ENCODE peak calls at places on chromosomes 7 and 10, in six cellular contexts. Y is HepG2, G is A549, D is GM12878, U is K562, S is upper lobe of left lung. I is an unnamed sample.

GRCh38 chr7:105261689-105262088 is 127.0 kb downstream of the SRPK2 start:
- ATAC-seq in Y (no peak), G (no peak), D (peak; percentile 17), U (peak; percentile 68), S (no peak), I (no peak)

GRCh38 chr10:35992107-35992506 is 350.0 kb upstream of the FZD8 start:
- ATAC-seq in Y (no peak), G (no peak), D (no peak), U (no peak), S (no peak), I (no peak)

GRCh38 chr10:26438534-26439269 is 561 bp downstream of the APBB1IP start:
- ATAC-seq in Y (no peak), G (peak; percentile 64), D (peak; percentile 83), U (no peak), S (peak; percentile 84), I (peak; percentile 49)

GRCh38 chr7:148697950-148698396 is 730 bp upstream of the CUL1 start:
- ATAC-seq in Y (no peak), G (no peak), D (peak; percentile 5), U (peak; percentile 0), S (no peak), I (no peak)

GRCh38 chr7:36153571-36154097 is 580 bp downstream of the EEPD1 start:
- ATAC-seq in Y (peak; percentile 5), G (peak; percentile 36), D (peak; percentile 12), U (no peak), S (no peak), I (no peak)

GRCh38 chr10:32317795-32318194 is 29.2 kb downstream of the EPC1 start:
- ATAC-seq in Y (no peak), G (no peak), D (peak; percentile 95), U (no peak), S (no peak), I (no peak)

GRCh38 chr10:109106604-109107003 is 816.7 kb downstream of the XPNPEP1 start:
- ATAC-seq in Y (no peak), G (no peak), D (no peak), U (no peak), S (no peak), I (no peak)

GRCh38 chr10:104351067-104351681 is 2.5 kb upstream of the CFAP58 start:
- ATAC-seq in Y (no peak), G (no peak), D (peak; percentile 47), U (no peak), S (no peak), I (no peak)

GRCh38 chr7:98565114-98565513 is 52.0 kb upstream of the NPTX2 start:
- ATAC-seq in Y (no peak), G (no peak), D (no peak), U (no peak), S (no peak), I (no peak)

GRCh38 chr7:111003883-111004282 is 87.0 kb upstream of the LRRN3 start:
- ATAC-seq in Y (no peak), G (no peak), D (no peak), U (no peak), S (no peak), I (no peak)

GRCh38 chr10:18117272-18117671 is 23.0 kb upstream of the CACNB2 start:
- ATAC-seq in Y (no peak), G (no peak), D (no peak), U (no peak), S (no peak), I (no peak)

GRCh38 chr7:30645661-30646060 is 36.6 kb downstream of the CRHR2 start:
- ATAC-seq in Y (no peak), G (no peak), D (no peak), U (no peak), S (no peak), I (no peak)

GRCh38 chr7:97971990-97972943 is 17.7 kb downstream of the OCM2 start:
- ATAC-seq in Y (peak; percentile 98), G (peak; percentile 98), D (peak; percentile 97), U (peak; percentile 98), S (peak; percentile 92), I (peak; percentile 87)

GRCh38 chr7:80098795-80099194 is 35.8 kb upstream of the GNAI1 start:
- ATAC-seq in Y (peak; percentile 90), G (peak; percentile 77), D (peak; percentile 62), U (no peak), S (no peak), I (no peak)

GRCh38 chr7:1639578-1640175 is 30.4 kb upstream of the ELFN1 start:
- ATAC-seq in Y (no peak), G (no peak), D (no peak), U (no peak), S (no peak), I (no peak)

GRCh38 chr7:100975391-100975821 is 6.0 kb downstream of the MUC12 start:
- ATAC-seq in Y (no peak), G (no peak), D (no peak), U (no peak), S (no peak), I (no peak)

GRCh38 chr7:158642149-158642548 is 54.5 kb upstream of the PTPRN2 start:
- ATAC-seq in Y (peak; percentile 79), G (no peak), D (no peak), U (no peak), S (no peak), I (no peak)

GRCh38 chr7:105295626-105296352 is 92.9 kb downstream of the SRPK2 start:
- ATAC-seq in Y (no peak), G (no peak), D (no peak), U (no peak), S (no peak), I (no peak)

GRCh38 chr7:90910136-90910535 is 314.0 kb downstream of the CDK14 start:
- ATAC-seq in Y (no peak), G (no peak), D (no peak), U (no peak), S (no peak), I (no peak)

GRCh38 chr7:100720645-100721504 is 607 bp downstream of the EPO start:
- ATAC-seq in Y (peak; percentile 79), G (peak; percentile 35), D (no peak), U (peak; percentile 15), S (no peak), I (peak; percentile 4)

GRCh38 chr7:155255660-155256059 is 42.0 kb upstream of the INSIG1 start:
- ATAC-seq in Y (no peak), G (no peak), D (no peak), U (no peak), S (no peak), I (no peak)

GRCh38 chr10:9010093-9010492 is 955.6 kb downstream of the GATA3 start:
- ATAC-seq in Y (no peak), G (no peak), D (no peak), U (no peak), S (no peak), I (no peak)

GRCh38 chr10:118977864-118978263 is 51.6 kb upstream of the NANOS1 start:
- ATAC-seq in Y (no peak), G (no peak), D (no peak), U (no peak), S (no peak), I (no peak)

GRCh38 chr7:126303926-126304325 is 948.8 kb downstream of the GRM8 start:
- ATAC-seq in Y (no peak), G (no peak), D (no peak), U (no peak), S (no peak), I (no peak)

GRCh38 chr10:61332506-61332905 is 120.7 kb downstream of the TMEM26 start:
- ATAC-seq in Y (no peak), G (no peak), D (no peak), U (no peak), S (no peak), I (no peak)

GRCh38 chr7:129611246-129612111 is at the start of gene NRF1:
- ATAC-seq in Y (peak; percentile 94), G (peak; percentile 95), D (peak; percentile 87), U (peak; percentile 92), S (peak; percentile 96), I (peak; percentile 94)
- TF ChIP-seq EP300 in Y (no peak), G (no peak), D (no peak), U (peak; percentile 36), S (peak; percentile 54), I (no peak)

GRCh38 chr7:23016345-23017253 is 2.7 kb upstream of the HYCC1 start:
- ATAC-seq in Y (peak; percentile 2), G (no peak), D (no peak), U (no peak), S (no peak), I (no peak)

GRCh38 chr7:23013715-23014649 is at the start of gene HYCC1:
- ATAC-seq in Y (peak; percentile 98), G (peak; percentile 99), D (peak; percentile 94), U (peak; percentile 98), S (peak; percentile 100), I (peak; percentile 100)

GRCh38 chr7:23014681-23015080 is 751 bp upstream of the HYCC1 start:
- ATAC-seq in Y (no peak), G (no peak), D (no peak), U (no peak), S (no peak), I (no peak)

GRCh38 chr7:23018747-23019146 is 4.8 kb upstream of the HYCC1 start:
- ATAC-seq in Y (no peak), G (no peak), D (no peak), U (no peak), S (no peak), I (no peak)

GRCh38 chr7:23017303-23017702 is 3.4 kb upstream of the HYCC1 start:
- ATAC-seq in Y (no peak), G (no peak), D (no peak), U (no peak), S (no peak), I (no peak)
- H3K4me3 ChIP-seq in Y (no peak overlapping the region), G (no peak overlapping the region), D (no peak overlapping the region), U (no peak overlapping the region), S (no peak overlapping the region), I (no peak overlapping the region)

GRCh38 chr7:44521347-44522095 is 19.6 kb downstream of the NPC1L1 start:
- ATAC-seq in Y (no peak), G (peak; percentile 30), D (no peak), U (no peak), S (peak; percentile 34), I (no peak)

GRCh38 chr7:44520574-44520973 is 20.6 kb downstream of the NPC1L1 start:
- ATAC-seq in Y (no peak), G (peak; percentile 28), D (no peak), U (no peak), S (no peak), I (no peak)

GRCh38 chr7:44524811-44525388 is 16.2 kb downstream of the NPC1L1 start:
- ATAC-seq in Y (no peak), G (no peak), D (no peak), U (no peak), S (no peak), I (no peak)

GRCh38 chr7:44518761-44519160 is 22.4 kb downstream of the NPC1L1 start:
- ATAC-seq in Y (no peak), G (no peak), D (no peak), U (no peak), S (no peak), I (no peak)

DNA sequence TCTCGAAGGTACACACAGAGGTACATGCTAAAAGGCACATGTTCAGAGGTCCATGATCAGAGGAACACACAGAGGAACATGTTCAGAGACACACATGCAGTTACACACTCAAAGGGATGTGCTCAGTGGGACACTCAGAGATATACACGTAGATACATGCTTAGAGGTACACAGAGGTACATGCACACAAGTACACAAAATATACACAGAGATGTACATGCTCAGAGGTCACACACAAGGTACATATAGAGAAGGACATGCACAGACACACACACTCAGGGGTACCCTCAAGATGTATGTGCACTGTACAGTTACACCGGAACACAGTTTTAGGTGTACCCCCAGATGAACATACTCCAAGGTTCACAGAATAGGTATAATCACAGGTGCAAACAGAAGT is 18.8 kb downstream of the NPC1L1 start:
- ATAC-seq in Y (no peak), G (no peak), D (no peak), U (no peak), S (no peak), I (no peak)
- TF ChIP-seq EP300 in Y (no peak), G (no peak), D (no peak), U (no peak), S (no peak), I (no peak)

GRCh38 chr10:100569687-100570517 is 34.2 kb downstream of the HIF1AN start:
- ATAC-seq in Y (peak; percentile 74), G (no peak), D (peak; percentile 35), U (peak; percentile 71), S (no peak), I (no peak)
- H3K4me3 ChIP-seq in Y (peak overlapping the region; percentile 72), G (no peak overlapping the region), D (no peak overlapping the region), U (peak overlapping the region; percentile 29), S (no peak overlapping the region), I (no peak overlapping the region)